ENCODE peak calls at places on chromosome 5, in ten cellular contexts. I is right cardiac atrium; N is testis; W is bronchial epithelial cell; L is HTR-8/SVneo; U is Right ventricle myocardium superior; C is CD4-positive, alpha-beta T cell; H is LoVo; G is naive B cell; Q is H1. E is an unnamed sample.

GRCh38 chr5:110054240-110054639 is 364.5 kb downstream of the MAN2A1 start:
- DNase-seq in I (peak), N (peak), W (peak), L (no peak), U (no peak), C (peak), H (no peak), G (peak), Q (no peak), E (peak)

GRCh38 chr5:142143878-142144277 is 35.3 kb downstream of the NDFIP1 start:
- DNase-seq in I (no peak), N (no peak), W (peak), L (peak), U (no peak), C (no peak), H (peak), G (peak), Q (no peak), E (no peak)

GRCh38 chr5:88675758-88676636 is 207.0 kb downstream of the MEF2C start:
- DNase-seq in I (peak), N (no peak), W (no peak), L (no peak), U (no peak), C (no peak), H (peak), G (peak), Q (no peak), E (no peak)

GRCh38 chr5:149088686-149089085 is 25.8 kb upstream of the SH3TC2 start:
- DNase-seq in I (no peak), N (no peak), W (no peak), L (no peak), U (no peak), C (no peak), H (no peak), G (no peak), Q (no peak), E (no peak)

GRCh38 chr5:64505769-64506566 is at the start of gene RGS7BP:
- DNase-seq in I (peak), N (peak), W (peak), L (peak), U (peak), C (no peak), H (no peak), G (no peak), Q (peak), E (no peak)

GRCh38 chr5:151005975-151006576 is 14.3 kb upstream of the GPX3 start:
- DNase-seq in I (peak), N (peak), W (no peak), L (peak), U (peak), C (no peak), H (peak), G (no peak), Q (no peak), E (no peak)

GRCh38 chr5:133439859-133440258 is 172.5 kb downstream of the FSTL4 start:
- DNase-seq in I (no peak), N (no peak), W (peak), L (no peak), U (no peak), C (no peak), H (no peak), G (no peak), Q (no peak), E (peak)

GRCh38 chr5:72467987-72468386 is 39.2 kb downstream of the ZNF366 start:
- DNase-seq in I (no peak), N (no peak), W (peak), L (no peak), U (no peak), C (no peak), H (no peak), G (no peak), Q (no peak), E (no peak)

GRCh38 chr5:1652873-1653707 is 129.3 kb upstream of the LPCAT1 start:
- DNase-seq in I (no peak), N (no peak), W (no peak), L (no peak), U (peak), C (no peak), H (no peak), G (peak), Q (no peak), E (no peak)

GRCh38 chr5:119453045-119453383 is 717 bp downstream of the HSD17B4 start:
- DNase-seq in I (no peak), N (peak), W (peak), L (peak), U (no peak), C (no peak), H (peak), G (no peak), Q (no peak), E (no peak)

GRCh38 chr5:84088996-84089395 is 295.7 kb downstream of the EDIL3 start:
- DNase-seq in I (no peak), N (peak), W (peak), L (peak), U (no peak), C (no peak), H (no peak), G (no peak), Q (no peak), E (no peak)

GRCh38 chr5:157383151-157383810 is 76.7 kb upstream of the NIPAL4 start:
- DNase-seq in I (no peak), N (no peak), W (no peak), L (no peak), U (no peak), C (no peak), H (no peak), G (no peak), Q (no peak), E (no peak)

GRCh38 chr5:1161832-1162229 is 39.6 kb upstream of the SLC6A19 start:
- DNase-seq in I (peak), N (peak), W (peak), L (no peak), U (peak), C (no peak), H (no peak), G (no peak), Q (no peak), E (no peak)

GRCh38 chr5:159819671-159820411 is 96.4 kb upstream of the ADRA1B start:
- DNase-seq in I (peak), N (peak), W (peak), L (no peak), U (peak), C (no peak), H (no peak), G (no peak), Q (no peak), E (no peak)

GRCh38 chr5:149450199-149450598 is 71.1 kb upstream of the IL17B start:
- DNase-seq in I (peak), N (peak), W (no peak), L (no peak), U (peak), C (no peak), H (no peak), G (no peak), Q (no peak), E (no peak)

GRCh38 chr5:179268966-179269693 is 76.1 kb downstream of the ADAMTS2 start:
- DNase-seq in I (no peak), N (peak), W (no peak), L (no peak), U (no peak), C (no peak), H (no peak), G (no peak), Q (no peak), E (no peak)

GRCh38 chr5:39137391-39138181 is 63.4 kb upstream of the RICTOR start:
- DNase-seq in I (no peak), N (no peak), W (peak), L (no peak), U (no peak), C (no peak), H (no peak), G (no peak), Q (no peak), E (no peak)

GRCh38 chr5:16897284-16897704 is 38.8 kb downstream of the MYO10 start:
- DNase-seq in I (no peak), N (no peak), W (no peak), L (peak), U (no peak), C (no peak), H (peak), G (no peak), Q (no peak), E (peak)

GRCh38 chr5:42840279-42840678 is 28.6 kb upstream of the SELENOP start:
- DNase-seq in I (peak), N (peak), W (peak), L (peak), U (peak), C (no peak), H (no peak), G (no peak), Q (no peak), E (peak)

GRCh38 chr5:171484460-171484899 is 65.0 kb downstream of the FGF18 start:
- DNase-seq in I (peak), N (peak), W (no peak), L (peak), U (no peak), C (peak), H (peak), G (peak), Q (no peak), E (no peak)